ENCODE peak calls at places on chromosomes 1 and 21, in four cellular contexts. One of them, this sample, is unnamed.

GRCh38 chr1:7121622-7121988 is 336.4 kb downstream of the CAMTA1 start:
- DNase-seq in stimulated activated CD4-positive, alpha-beta T cell treated with anti-CD3 and anti-CD28 coated beads, Interleukin-4, amount 100 ng/mL, for 24 hours: no peak
- DNase-seq in kidney tubule cell: no peak
- DNase-seq in H54: no peak
- DNase-seq in this sample: no peak

GRCh38 chr1:109274533-109275476 is 8.1 kb downstream of the PSRC1 start:
- DNase-seq in stimulated activated CD4-positive, alpha-beta T cell treated with anti-CD3 and anti-CD28 coated beads, Interleukin-4, amount 100 ng/mL, for 24 hours: no peak
- DNase-seq in kidney tubule cell: peak; percentile 91
- DNase-seq in H54: peak; percentile 72
- DNase-seq in this sample: peak; percentile 71

GRCh38 chr1:42442641-42443040 is 13.2 kb downstream of the ZMYND12 start:
- DNase-seq in stimulated activated CD4-positive, alpha-beta T cell treated with anti-CD3 and anti-CD28 coated beads, Interleukin-4, amount 100 ng/mL, for 24 hours: no peak
- DNase-seq in kidney tubule cell: no peak
- DNase-seq in H54: no peak
- DNase-seq in this sample: no peak

GRCh38 chr1:153565529-153566374 is at the start of gene S100A2:
- DNase-seq in stimulated activated CD4-positive, alpha-beta T cell treated with anti-CD3 and anti-CD28 coated beads, Interleukin-4, amount 100 ng/mL, for 24 hours: peak; percentile 72
- DNase-seq in kidney tubule cell: peak; percentile 99
- DNase-seq in H54: peak; percentile 84
- DNase-seq in this sample: no peak

GRCh38 chr21:46264690-46265144 is 20.7 kb downstream of the MCM3AP start:
- DNase-seq in stimulated activated CD4-positive, alpha-beta T cell treated with anti-CD3 and anti-CD28 coated beads, Interleukin-4, amount 100 ng/mL, for 24 hours: no peak
- DNase-seq in kidney tubule cell: no peak
- DNase-seq in H54: no peak
- DNase-seq in this sample: no peak

GRCh38 chr1:55894521-55894920 is 679.4 kb upstream of the USP24 start:
- DNase-seq in stimulated activated CD4-positive, alpha-beta T cell treated with anti-CD3 and anti-CD28 coated beads, Interleukin-4, amount 100 ng/mL, for 24 hours: no peak
- DNase-seq in kidney tubule cell: no peak
- DNase-seq in H54: no peak
- DNase-seq in this sample: no peak

GRCh38 chr1:153400244-153400643 is 9.4 kb upstream of the S100A8 start:
- DNase-seq in stimulated activated CD4-positive, alpha-beta T cell treated with anti-CD3 and anti-CD28 coated beads, Interleukin-4, amount 100 ng/mL, for 24 hours: no peak
- DNase-seq in kidney tubule cell: no peak
- DNase-seq in H54: no peak
- DNase-seq in this sample: no peak

GRCh38 chr1:109493227-109493626 is 667 bp upstream of the CYB561D1 start:
- DNase-seq in stimulated activated CD4-positive, alpha-beta T cell treated with anti-CD3 and anti-CD28 coated beads, Interleukin-4, amount 100 ng/mL, for 24 hours: no peak
- DNase-seq in kidney tubule cell: no peak
- DNase-seq in H54: no peak
- DNase-seq in this sample: no peak

GRCh38 chr1:18486195-18486594 is 5.5 kb downstream of the KLHDC7A start:
- DNase-seq in stimulated activated CD4-positive, alpha-beta T cell treated with anti-CD3 and anti-CD28 coated beads, Interleukin-4, amount 100 ng/mL, for 24 hours: no peak
- DNase-seq in kidney tubule cell: no peak
- DNase-seq in H54: no peak
- DNase-seq in this sample: no peak

GRCh38 chr1:207711285-207711684 is 40.6 kb upstream of the CD46 start:
- DNase-seq in stimulated activated CD4-positive, alpha-beta T cell treated with anti-CD3 and anti-CD28 coated beads, Interleukin-4, amount 100 ng/mL, for 24 hours: no peak
- DNase-seq in kidney tubule cell: peak; percentile 14
- DNase-seq in H54: no peak
- DNase-seq in this sample: no peak

GRCh38 chr1:67479146-67479891 is 49.1 kb upstream of the SERBP1 start:
- DNase-seq in stimulated activated CD4-positive, alpha-beta T cell treated with anti-CD3 and anti-CD28 coated beads, Interleukin-4, amount 100 ng/mL, for 24 hours: no peak
- DNase-seq in kidney tubule cell: peak; percentile 43
- DNase-seq in H54: no peak
- DNase-seq in this sample: no peak